ENCODE peak calls at places on chromosomes 13 and 19, in nine cellular contexts. M is fibroblast of mammary gland, A is GM23338, K is hepatocyte, H is lower leg skin, X is ovary, O is foreskin fibroblast, D is AG09309, G is lung. R is an unnamed sample.

GRCh38 chr19:51644636-51645271 is 1.9 kb downstream of the SIGLEC14 start:
- DNase-seq in O (no peak), H (no peak), K (no peak), M (no peak), X (no peak), D (no peak), G (no peak), A (peak), R (no peak)

GRCh38 chr19:4589579-4590410 is 30.3 kb upstream of the SEMA6B start:
- DNase-seq in G (no peak), O (no peak), K (peak), D (no peak), X (no peak), A (peak), M (no peak), H (no peak), R (no peak)

GRCh38 chr19:39110263-39110967 is 15.2 kb upstream of the PAK4 start:
- DNase-seq in A (peak), M (peak), D (no peak), O (peak), K (peak), X (peak), H (peak), G (peak), R (peak)

GRCh38 chr19:30327331-30327730 is 44.9 kb upstream of the ZNF536 start:
- DNase-seq in K (no peak), G (no peak), O (no peak), D (no peak), H (peak), M (no peak), X (no peak), A (no peak), R (no peak)

GRCh38 chr13:112453207-112453829 is 77.2 kb downstream of the SPACA7 start:
- DNase-seq in D (no peak), G (no peak), A (no peak), X (no peak), M (no peak), K (no peak), O (no peak), H (peak), R (no peak)

GRCh38 chr19:46179076-46179740 is 31.2 kb downstream of the IGFL2 start:
- DNase-seq in A (no peak), H (peak), X (no peak), M (no peak), D (no peak), K (no peak), G (no peak), O (no peak), R (no peak)

GRCh38 chr19:53511357-53511756 is 26.6 kb upstream of the ZNF331 start:
- DNase-seq in K (no peak), D (no peak), A (no peak), G (no peak), M (no peak), H (no peak), O (no peak), X (no peak), R (no peak)

GRCh38 chr19:1274081-1274851 is 1.1 kb upstream of the FAM174C start:
- DNase-seq in X (no peak), H (no peak), A (no peak), K (no peak), G (no peak), M (no peak), D (no peak), O (no peak), R (no peak)

GRCh38 chr19:2138061-2138728 is 13.2 kb downstream of the AP3D1 start:
- DNase-seq in H (no peak), K (no peak), O (no peak), D (no peak), G (no peak), A (no peak), X (no peak), M (no peak), R (no peak)

GRCh38 chr19:52936958-52937334 is 13.7 kb upstream of the ZNF888 start:
- DNase-seq in G (no peak), A (no peak), H (peak), O (no peak), X (no peak), M (no peak), D (no peak), K (peak), R (no peak)

GRCh38 chr19:37790244-37790925 is 11.0 kb upstream of the ZNF573 start:
- DNase-seq in X (no peak), D (no peak), H (no peak), G (no peak), A (peak), M (no peak), K (no peak), O (no peak), R (no peak)

GRCh38 chr13:29435125-29435911 is 160.2 kb downstream of the SLC7A1 start:
- DNase-seq in G (no peak), D (peak), K (peak), O (peak), X (peak), A (no peak), M (peak), H (no peak), R (peak)

GRCh38 chr13:51807041-51807440 is 3.1 kb upstream of the DHRS12 start:
- DNase-seq in G (no peak), A (no peak), M (no peak), X (no peak), O (no peak), H (no peak), D (no peak), K (no peak), R (no peak)
- H3K4me3 ChIP-seq in G (no peak), A (no peak), M (no peak), X (no peak), O (no peak), H (no peak), D (no peak), K (no peak), R (no peak)

DNA sequence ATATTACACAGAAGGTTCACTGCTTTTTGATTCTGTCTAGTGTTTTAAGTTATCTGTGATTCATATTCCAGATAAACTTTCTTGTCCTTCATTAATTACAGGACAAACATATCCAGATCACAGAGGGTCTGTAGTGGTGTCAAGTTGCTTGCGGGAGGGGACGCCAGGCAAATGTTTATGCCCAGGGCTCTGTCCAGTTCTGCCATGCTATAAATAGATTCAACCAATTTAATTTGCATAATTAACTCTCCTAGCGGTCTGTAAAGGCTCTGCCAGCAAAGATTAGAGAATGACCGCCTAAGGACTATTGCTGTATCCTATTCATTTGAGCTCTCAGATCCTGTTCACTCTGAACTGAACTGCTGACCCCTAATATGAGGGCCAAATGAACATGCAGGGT is 59.7 kb upstream of the TRPC4 start:
- DNase-seq in A (no peak), X (no peak), D (no peak), M (no peak), G (no peak), O (no peak), H (no peak), K (no peak), R (no peak)
- TF ChIP-seq CTCF in A (no peak), X (no peak), D (no peak), M (no peak), G (no peak), O (no peak), H (no peak), K (no peak), R (no peak)

DNA sequence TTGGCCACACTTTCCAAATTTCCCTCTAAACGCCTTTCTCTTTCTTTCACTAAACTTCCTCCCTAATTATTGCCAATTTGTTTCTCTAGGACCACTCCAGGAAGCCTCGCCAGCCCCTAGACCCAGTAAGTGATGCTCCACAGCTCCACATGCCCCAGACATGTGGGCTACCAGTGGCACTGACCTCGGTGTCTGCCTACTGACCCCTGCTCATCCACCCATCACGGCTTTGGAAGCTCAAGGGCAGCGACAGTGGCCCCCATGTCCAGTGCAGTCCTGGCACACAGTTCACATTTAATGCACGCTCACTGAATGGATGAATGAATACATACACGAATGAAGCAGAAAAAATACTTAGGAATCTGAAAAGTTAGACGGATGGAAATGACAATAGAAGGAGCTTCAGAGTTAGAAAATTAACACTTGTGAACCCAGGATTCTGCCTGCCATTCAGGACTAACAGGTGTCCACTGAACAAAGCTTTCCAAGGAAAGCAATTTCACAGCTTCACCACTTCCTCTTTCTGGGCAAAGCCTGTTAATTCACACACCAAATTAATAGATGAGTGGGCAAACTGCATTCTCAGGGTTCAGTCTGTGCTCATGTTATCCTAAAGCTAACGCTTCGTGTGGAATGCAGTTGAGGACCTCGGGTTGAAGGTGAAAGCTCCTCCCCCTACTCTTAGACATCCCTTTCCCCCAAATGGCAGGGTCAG is 50.9 kb downstream of the CCDC70 start:
- DNase-seq in G (no peak), K (no peak), H (peak), A (no peak), D (no peak), M (no peak), O (no peak), X (no peak), R (no peak)
- H3K4me3 ChIP-seq in G (no peak), K (no peak), H (no peak), A (no peak), D (no peak), M (no peak), O (no peak), X (no peak), R (no peak)

GRCh38 chr13:50081106-50081898 is 66.1 kb downstream of the KCNRG start:
- DNase-seq in G (peak), X (peak), H (peak), O (no peak), M (no peak), K (peak), D (no peak), A (peak), R (no peak)
- TF ChIP-seq CTCF in G (no peak), X (no peak), H (no peak), O (no peak), M (no peak), K (peak), D (no peak), A (no peak), R (peak)

GRCh38 chr19:32362318-32362691 is 16.9 kb downstream of the ZNF507 start:
- DNase-seq in A (no peak), M (no peak), O (no peak), D (no peak), X (no peak), K (no peak), H (no peak), G (no peak), R (no peak)

GRCh38 chr19:32364040-32364439 is 18.6 kb downstream of the ZNF507 start:
- DNase-seq in G (no peak), A (no peak), M (no peak), K (no peak), H (no peak), O (no peak), D (no peak), X (no peak), R (no peak)

GRCh38 chr19:32363175-32363574 is 17.8 kb downstream of the ZNF507 start:
- DNase-seq in A (no peak), M (no peak), X (no peak), D (no peak), G (no peak), O (no peak), K (peak), H (no peak), R (peak)

GRCh38 chr19:32361574-32362317 is 16.3 kb downstream of the ZNF507 start:
- DNase-seq in D (no peak), O (no peak), K (no peak), A (no peak), X (no peak), G (no peak), M (no peak), H (no peak), R (no peak)

DNA sequence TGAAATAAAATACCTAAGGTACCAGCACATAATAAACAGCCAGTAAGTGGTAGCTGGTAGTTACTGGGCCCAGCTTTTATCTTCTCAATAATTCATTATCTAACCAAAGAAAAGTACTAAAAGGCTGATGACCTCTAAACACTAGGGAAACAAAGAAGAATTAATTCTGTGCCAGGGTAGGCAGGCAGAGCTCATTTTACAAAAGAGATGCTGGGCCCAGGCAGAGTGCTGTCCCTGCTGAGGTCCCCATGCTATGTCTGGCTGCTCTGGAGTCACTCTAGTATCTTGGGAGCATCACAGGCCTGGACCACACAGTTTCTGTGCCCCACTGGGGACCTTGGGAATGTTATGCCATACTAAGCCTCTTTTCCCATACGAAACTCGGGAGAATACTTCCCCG is 18.2 kb downstream of the ZNF507 start:
- DNase-seq in G (no peak), D (no peak), M (no peak), K (no peak), X (no peak), O (no peak), A (no peak), H (no peak), R (no peak)
- H3K4me3 ChIP-seq in G (no peak), D (no peak), M (no peak), K (no peak), X (no peak), O (no peak), A (no peak), H (no peak), R (no peak)

GRCh38 chr13:39215971-39216370 is 177.7 kb downstream of the NHLRC3 start:
- DNase-seq in M (no peak), H (no peak), K (no peak), G (no peak), X (no peak), A (no peak), O (no peak), D (no peak), R (no peak)

GRCh38 chr13:39209731-39210633 is 171.7 kb downstream of the NHLRC3 start:
- DNase-seq in X (no peak), O (peak), M (peak), G (no peak), D (no peak), K (no peak), A (no peak), H (no peak), R (peak)

GRCh38 chr13:39210961-39211534 is 172.8 kb downstream of the NHLRC3 start:
- DNase-seq in X (no peak), O (peak), D (no peak), H (no peak), A (peak), K (no peak), G (no peak), M (peak), R (no peak)
- TF ChIP-seq CTCF in X (no peak), O (no peak), D (no peak), H (no peak), A (peak), K (no peak), G (no peak), M (peak), R (no peak)

GRCh38 chr13:30466358-30466714 is 600 bp upstream of the HMGB1 start:
- DNase-seq in X (no peak), K (peak), G (no peak), H (no peak), A (peak), D (no peak), M (peak), O (peak), R (peak)
- H3K4me3 ChIP-seq in X (no peak), K (no peak), G (no peak), H (no peak), A (peak), D (peak), M (peak), O (peak), R (peak)

R was measured in choroid plexus epithelial cell.